ENCODE peak calls at places on chromosomes 6 and 20, in eight cellular contexts. One of them, this sample, is unnamed.

GRCh38 chr20:35820715-35821114 is 48.9 kb downstream of the PHF20 start:
- DNase-seq in effector CD4-positive, alpha-beta T cell: no peak
- DNase-seq in activated T-helper 9 cell treated with anti-CD3 and anti-CD28 coated beads, Interleukin-2, amount 50 U/mL, for 16 hours: no peak
- DNase-seq in cardiac septum: no peak
- DNase-seq in activated naive CD8-positive, alpha-beta T cell treated with anti-CD3 and anti-CD28 coated beads for 36 hours: no peak
- DNase-seq in hippocampal formation: no peak
- DNase-seq in KBM-7: no peak
- DNase-seq in naive B cell: no peak
- DNase-seq in this sample: no peak

GRCh38 chr20:55053389-55053788 is 578.0 kb downstream of the DOK5 start:
- DNase-seq in effector CD4-positive, alpha-beta T cell: no peak
- DNase-seq in activated T-helper 9 cell treated with anti-CD3 and anti-CD28 coated beads, Interleukin-2, amount 50 U/mL, for 16 hours: no peak
- DNase-seq in cardiac septum: no peak
- DNase-seq in activated naive CD8-positive, alpha-beta T cell treated with anti-CD3 and anti-CD28 coated beads for 36 hours: no peak
- DNase-seq in hippocampal formation: no peak
- DNase-seq in KBM-7: no peak
- DNase-seq in naive B cell: no peak
- DNase-seq in this sample: no peak

GRCh38 chr6:88165877-88166492 is at the start of gene CNR1:
- DNase-seq in effector CD4-positive, alpha-beta T cell: no peak
- DNase-seq in activated T-helper 9 cell treated with anti-CD3 and anti-CD28 coated beads, Interleukin-2, amount 50 U/mL, for 16 hours: no peak
- DNase-seq in cardiac septum: no peak
- DNase-seq in activated naive CD8-positive, alpha-beta T cell treated with anti-CD3 and anti-CD28 coated beads for 36 hours: peak
- DNase-seq in hippocampal formation: no peak
- DNase-seq in KBM-7: peak
- DNase-seq in naive B cell: peak
- DNase-seq in this sample: peak

GRCh38 chr6:70274338-70274737 is 28.5 kb downstream of the COL9A1 start:
- DNase-seq in effector CD4-positive, alpha-beta T cell: no peak
- DNase-seq in activated T-helper 9 cell treated with anti-CD3 and anti-CD28 coated beads, Interleukin-2, amount 50 U/mL, for 16 hours: no peak
- DNase-seq in cardiac septum: no peak
- DNase-seq in activated naive CD8-positive, alpha-beta T cell treated with anti-CD3 and anti-CD28 coated beads for 36 hours: no peak
- DNase-seq in hippocampal formation: no peak
- DNase-seq in KBM-7: no peak
- DNase-seq in naive B cell: no peak
- DNase-seq in this sample: no peak

GRCh38 chr6:100342830-100343229 is 121.9 kb downstream of the SIM1 start:
- DNase-seq in effector CD4-positive, alpha-beta T cell: no peak
- DNase-seq in activated T-helper 9 cell treated with anti-CD3 and anti-CD28 coated beads, Interleukin-2, amount 50 U/mL, for 16 hours: no peak
- DNase-seq in cardiac septum: no peak
- DNase-seq in activated naive CD8-positive, alpha-beta T cell treated with anti-CD3 and anti-CD28 coated beads for 36 hours: no peak
- DNase-seq in hippocampal formation: no peak
- DNase-seq in KBM-7: no peak
- DNase-seq in naive B cell: no peak
- DNase-seq in this sample: no peak

GRCh38 chr6:148915889-148916288 is 169.1 kb downstream of the UST start:
- DNase-seq in effector CD4-positive, alpha-beta T cell: no peak
- DNase-seq in activated T-helper 9 cell treated with anti-CD3 and anti-CD28 coated beads, Interleukin-2, amount 50 U/mL, for 16 hours: no peak
- DNase-seq in cardiac septum: no peak
- DNase-seq in activated naive CD8-positive, alpha-beta T cell treated with anti-CD3 and anti-CD28 coated beads for 36 hours: no peak
- DNase-seq in hippocampal formation: no peak
- DNase-seq in KBM-7: no peak
- DNase-seq in naive B cell: no peak
- DNase-seq in this sample: no peak

GRCh38 chr20:50099565-50099991 is 13.4 kb downstream of the UBE2V1 start:
- DNase-seq in effector CD4-positive, alpha-beta T cell: no peak
- DNase-seq in activated T-helper 9 cell treated with anti-CD3 and anti-CD28 coated beads, Interleukin-2, amount 50 U/mL, for 16 hours: no peak
- DNase-seq in cardiac septum: no peak
- DNase-seq in activated naive CD8-positive, alpha-beta T cell treated with anti-CD3 and anti-CD28 coated beads for 36 hours: no peak
- DNase-seq in hippocampal formation: no peak
- DNase-seq in KBM-7: no peak
- DNase-seq in naive B cell: no peak
- DNase-seq in this sample: no peak

GRCh38 chr6:28838289-28838633 is 85.5 kb downstream of the TRIM27 start:
- DNase-seq in effector CD4-positive, alpha-beta T cell: peak
- DNase-seq in activated T-helper 9 cell treated with anti-CD3 and anti-CD28 coated beads, Interleukin-2, amount 50 U/mL, for 16 hours: peak
- DNase-seq in cardiac septum: no peak
- DNase-seq in activated naive CD8-positive, alpha-beta T cell treated with anti-CD3 and anti-CD28 coated beads for 36 hours: peak
- DNase-seq in hippocampal formation: peak
- DNase-seq in KBM-7: peak
- DNase-seq in naive B cell: peak
- DNase-seq in this sample: peak

GRCh38 chr6:99348823-99349619 is 453 bp downstream of the FAXC start:
- DNase-seq in effector CD4-positive, alpha-beta T cell: no peak
- DNase-seq in activated T-helper 9 cell treated with anti-CD3 and anti-CD28 coated beads, Interleukin-2, amount 50 U/mL, for 16 hours: no peak
- DNase-seq in cardiac septum: no peak
- DNase-seq in activated naive CD8-positive, alpha-beta T cell treated with anti-CD3 and anti-CD28 coated beads for 36 hours: no peak
- DNase-seq in hippocampal formation: no peak
- DNase-seq in KBM-7: no peak
- DNase-seq in naive B cell: no peak
- DNase-seq in this sample: no peak

GRCh38 chr20:20217626-20218025 is 150.3 kb upstream of the INSM1 start:
- DNase-seq in effector CD4-positive, alpha-beta T cell: no peak
- DNase-seq in activated T-helper 9 cell treated with anti-CD3 and anti-CD28 coated beads, Interleukin-2, amount 50 U/mL, for 16 hours: no peak
- DNase-seq in cardiac septum: no peak
- DNase-seq in activated naive CD8-positive, alpha-beta T cell treated with anti-CD3 and anti-CD28 coated beads for 36 hours: no peak
- DNase-seq in hippocampal formation: no peak
- DNase-seq in KBM-7: no peak
- DNase-seq in naive B cell: no peak
- DNase-seq in this sample: no peak

GRCh38 chr20:38630727-38631126 is 29.1 kb downstream of the ARHGAP40 start:
- DNase-seq in effector CD4-positive, alpha-beta T cell: no peak
- DNase-seq in activated T-helper 9 cell treated with anti-CD3 and anti-CD28 coated beads, Interleukin-2, amount 50 U/mL, for 16 hours: no peak
- DNase-seq in cardiac septum: no peak
- DNase-seq in activated naive CD8-positive, alpha-beta T cell treated with anti-CD3 and anti-CD28 coated beads for 36 hours: no peak
- DNase-seq in hippocampal formation: no peak
- DNase-seq in KBM-7: no peak
- DNase-seq in naive B cell: no peak
- DNase-seq in this sample: no peak

GRCh38 chr6:51541847-51542246 is 545.6 kb downstream of the PKHD1 start:
- DNase-seq in effector CD4-positive, alpha-beta T cell: no peak
- DNase-seq in activated T-helper 9 cell treated with anti-CD3 and anti-CD28 coated beads, Interleukin-2, amount 50 U/mL, for 16 hours: no peak
- DNase-seq in cardiac septum: no peak
- DNase-seq in activated naive CD8-positive, alpha-beta T cell treated with anti-CD3 and anti-CD28 coated beads for 36 hours: no peak
- DNase-seq in hippocampal formation: no peak
- DNase-seq in KBM-7: no peak
- DNase-seq in naive B cell: no peak
- DNase-seq in this sample: peak

GRCh38 chr6:137677714-137678113 is 183.5 kb upstream of the OLIG3 start:
- DNase-seq in effector CD4-positive, alpha-beta T cell: no peak
- DNase-seq in activated T-helper 9 cell treated with anti-CD3 and anti-CD28 coated beads, Interleukin-2, amount 50 U/mL, for 16 hours: no peak
- DNase-seq in cardiac septum: peak
- DNase-seq in activated naive CD8-positive, alpha-beta T cell treated with anti-CD3 and anti-CD28 coated beads for 36 hours: no peak
- DNase-seq in hippocampal formation: no peak
- DNase-seq in KBM-7: peak
- DNase-seq in naive B cell: no peak
- DNase-seq in this sample: no peak

GRCh38 chr6:125940691-125941090 is 15.9 kb upstream of the HINT3 start:
- DNase-seq in effector CD4-positive, alpha-beta T cell: no peak
- DNase-seq in activated T-helper 9 cell treated with anti-CD3 and anti-CD28 coated beads, Interleukin-2, amount 50 U/mL, for 16 hours: no peak
- DNase-seq in cardiac septum: no peak
- DNase-seq in activated naive CD8-positive, alpha-beta T cell treated with anti-CD3 and anti-CD28 coated beads for 36 hours: no peak
- DNase-seq in hippocampal formation: no peak
- DNase-seq in KBM-7: no peak
- DNase-seq in naive B cell: no peak
- DNase-seq in this sample: no peak

GRCh38 chr20:13736792-13737191 is 47.9 kb downstream of the ESF1 start:
- DNase-seq in effector CD4-positive, alpha-beta T cell: no peak
- DNase-seq in activated T-helper 9 cell treated with anti-CD3 and anti-CD28 coated beads, Interleukin-2, amount 50 U/mL, for 16 hours: no peak
- DNase-seq in cardiac septum: no peak
- DNase-seq in activated naive CD8-positive, alpha-beta T cell treated with anti-CD3 and anti-CD28 coated beads for 36 hours: no peak
- DNase-seq in hippocampal formation: no peak
- DNase-seq in KBM-7: no peak
- DNase-seq in naive B cell: no peak
- DNase-seq in this sample: no peak

GRCh38 chr6:5132741-5133140 is 47.6 kb downstream of the PPP1R3G start:
- DNase-seq in effector CD4-positive, alpha-beta T cell: no peak
- DNase-seq in activated T-helper 9 cell treated with anti-CD3 and anti-CD28 coated beads, Interleukin-2, amount 50 U/mL, for 16 hours: no peak
- DNase-seq in cardiac septum: peak
- DNase-seq in activated naive CD8-positive, alpha-beta T cell treated with anti-CD3 and anti-CD28 coated beads for 36 hours: no peak
- DNase-seq in hippocampal formation: peak
- DNase-seq in KBM-7: peak
- DNase-seq in naive B cell: peak
- DNase-seq in this sample: no peak

GRCh38 chr6:20661721-20662120 is 127.5 kb downstream of the CDKAL1 start:
- DNase-seq in effector CD4-positive, alpha-beta T cell: no peak
- DNase-seq in activated T-helper 9 cell treated with anti-CD3 and anti-CD28 coated beads, Interleukin-2, amount 50 U/mL, for 16 hours: no peak
- DNase-seq in cardiac septum: no peak
- DNase-seq in activated naive CD8-positive, alpha-beta T cell treated with anti-CD3 and anti-CD28 coated beads for 36 hours: no peak
- DNase-seq in hippocampal formation: no peak
- DNase-seq in KBM-7: no peak
- DNase-seq in naive B cell: no peak
- DNase-seq in this sample: no peak

GRCh38 chr6:35177586-35177985 is 36.2 kb upstream of the SCUBE3 start:
- DNase-seq in effector CD4-positive, alpha-beta T cell: no peak
- DNase-seq in activated T-helper 9 cell treated with anti-CD3 and anti-CD28 coated beads, Interleukin-2, amount 50 U/mL, for 16 hours: no peak
- DNase-seq in cardiac septum: no peak
- DNase-seq in activated naive CD8-positive, alpha-beta T cell treated with anti-CD3 and anti-CD28 coated beads for 36 hours: no peak
- DNase-seq in hippocampal formation: no peak
- DNase-seq in KBM-7: no peak
- DNase-seq in naive B cell: no peak
- DNase-seq in this sample: no peak

GRCh38 chr20:16222859-16223411 is 350.3 kb downstream of the KIF16B start:
- DNase-seq in effector CD4-positive, alpha-beta T cell: no peak
- DNase-seq in activated T-helper 9 cell treated with anti-CD3 and anti-CD28 coated beads, Interleukin-2, amount 50 U/mL, for 16 hours: no peak
- DNase-seq in cardiac septum: no peak
- DNase-seq in activated naive CD8-positive, alpha-beta T cell treated with anti-CD3 and anti-CD28 coated beads for 36 hours: no peak
- DNase-seq in hippocampal formation: no peak
- DNase-seq in KBM-7: no peak
- DNase-seq in naive B cell: no peak
- DNase-seq in this sample: peak

GRCh38 chr20:21509597-21510331 is 4.1 kb downstream of the NKX2-2 start:
- DNase-seq in effector CD4-positive, alpha-beta T cell: no peak
- DNase-seq in activated T-helper 9 cell treated with anti-CD3 and anti-CD28 coated beads, Interleukin-2, amount 50 U/mL, for 16 hours: no peak
- DNase-seq in cardiac septum: no peak
- DNase-seq in activated naive CD8-positive, alpha-beta T cell treated with anti-CD3 and anti-CD28 coated beads for 36 hours: no peak
- DNase-seq in hippocampal formation: peak
- DNase-seq in KBM-7: peak
- DNase-seq in naive B cell: no peak
- DNase-seq in this sample: no peak

GRCh38 chr6:127201321-127201720 is 65.3 kb upstream of the RNF146 start:
- DNase-seq in effector CD4-positive, alpha-beta T cell: no peak
- DNase-seq in activated T-helper 9 cell treated with anti-CD3 and anti-CD28 coated beads, Interleukin-2, amount 50 U/mL, for 16 hours: no peak
- DNase-seq in cardiac septum: no peak
- DNase-seq in activated naive CD8-positive, alpha-beta T cell treated with anti-CD3 and anti-CD28 coated beads for 36 hours: no peak
- DNase-seq in hippocampal formation: no peak
- DNase-seq in KBM-7: no peak
- DNase-seq in naive B cell: no peak
- DNase-seq in this sample: no peak

This sample was measured in Karpas-422.